ENCODE peak calls at places on chromosomes 7 and 10, in nine cellular contexts. One of them, this sample, is unnamed.

GRCh38 chr10:45627412-45628048 is 45.0 kb downstream of the ZFAND4 start:
- DNase-seq in endodermal cell: no peak
- DNase-seq in Peyer's patch: no peak
- DNase-seq in dorsolateral prefrontal cortex: no peak
- DNase-seq in SJSA1: no peak
- DNase-seq in CD4-positive, alpha-beta T cell: no peak
- DNase-seq in GM23338: no peak
- DNase-seq in IMR-90: no peak
- DNase-seq in tibial artery: no peak
- DNase-seq in this sample: no peak

GRCh38 chr10:95375418-95375817 is 84.6 kb upstream of the PDLIM1 start:
- DNase-seq in endodermal cell: no peak
- DNase-seq in Peyer's patch: no peak
- DNase-seq in dorsolateral prefrontal cortex: no peak
- DNase-seq in SJSA1: no peak
- DNase-seq in CD4-positive, alpha-beta T cell: no peak
- DNase-seq in GM23338: no peak
- DNase-seq in IMR-90: no peak
- DNase-seq in tibial artery: no peak
- DNase-seq in this sample: no peak

GRCh38 chr10:118116555-118117311 is 70.0 kb upstream of the RAB11FIP2 start:
- DNase-seq in endodermal cell: no peak
- DNase-seq in Peyer's patch: no peak
- DNase-seq in dorsolateral prefrontal cortex: no peak
- DNase-seq in SJSA1: no peak
- DNase-seq in CD4-positive, alpha-beta T cell: no peak
- DNase-seq in GM23338: no peak
- DNase-seq in IMR-90: no peak
- DNase-seq in tibial artery: no peak
- DNase-seq in this sample: no peak

GRCh38 chr7:94656658-94656924 is 658 bp upstream of the SGCE start:
- DNase-seq in endodermal cell: no peak
- DNase-seq in Peyer's patch: no peak
- DNase-seq in dorsolateral prefrontal cortex: no peak
- DNase-seq in SJSA1: no peak
- DNase-seq in CD4-positive, alpha-beta T cell: no peak
- DNase-seq in GM23338: no peak
- DNase-seq in IMR-90: no peak
- DNase-seq in tibial artery: no peak
- DNase-seq in this sample: no peak

GRCh38 chr7:80207501-80207900 is 72.9 kb downstream of the GNAI1 start:
- DNase-seq in endodermal cell: no peak
- DNase-seq in Peyer's patch: no peak
- DNase-seq in dorsolateral prefrontal cortex: no peak
- DNase-seq in SJSA1: no peak
- DNase-seq in CD4-positive, alpha-beta T cell: no peak
- DNase-seq in GM23338: no peak
- DNase-seq in IMR-90: no peak
- DNase-seq in tibial artery: no peak
- DNase-seq in this sample: no peak

GRCh38 chr7:43565786-43566185 is 17.1 kb upstream of the STK17A start:
- DNase-seq in endodermal cell: no peak
- DNase-seq in Peyer's patch: no peak
- DNase-seq in dorsolateral prefrontal cortex: no peak
- DNase-seq in SJSA1: peak
- DNase-seq in CD4-positive, alpha-beta T cell: no peak
- DNase-seq in GM23338: no peak
- DNase-seq in IMR-90: peak
- DNase-seq in tibial artery: no peak
- DNase-seq in this sample: no peak

GRCh38 chr7:95545007-95545615 is 51.2 kb downstream of the PDK4 start:
- DNase-seq in endodermal cell: peak
- DNase-seq in Peyer's patch: no peak
- DNase-seq in dorsolateral prefrontal cortex: no peak
- DNase-seq in SJSA1: no peak
- DNase-seq in CD4-positive, alpha-beta T cell: no peak
- DNase-seq in GM23338: peak
- DNase-seq in IMR-90: peak
- DNase-seq in tibial artery: peak
- DNase-seq in this sample: no peak

GRCh38 chr10:21315321-21316220 is 209.9 kb downstream of the SKIDA1 start:
- DNase-seq in endodermal cell: peak
- DNase-seq in Peyer's patch: peak
- DNase-seq in dorsolateral prefrontal cortex: no peak
- DNase-seq in SJSA1: peak
- DNase-seq in CD4-positive, alpha-beta T cell: no peak
- DNase-seq in GM23338: peak
- DNase-seq in IMR-90: peak
- DNase-seq in tibial artery: peak
- DNase-seq in this sample: peak

GRCh38 chr10:100751211-100751933 is 6.0 kb downstream of the PAX2 start:
- DNase-seq in endodermal cell: no peak
- DNase-seq in Peyer's patch: no peak
- DNase-seq in dorsolateral prefrontal cortex: no peak
- DNase-seq in SJSA1: no peak
- DNase-seq in CD4-positive, alpha-beta T cell: no peak
- DNase-seq in GM23338: no peak
- DNase-seq in IMR-90: no peak
- DNase-seq in tibial artery: no peak
- DNase-seq in this sample: no peak

GRCh38 chr7:137681657-137682562 is 164.9 kb downstream of the DGKI start:
- DNase-seq in endodermal cell: no peak
- DNase-seq in Peyer's patch: no peak
- DNase-seq in dorsolateral prefrontal cortex: no peak
- DNase-seq in SJSA1: no peak
- DNase-seq in CD4-positive, alpha-beta T cell: no peak
- DNase-seq in GM23338: no peak
- DNase-seq in IMR-90: peak
- DNase-seq in tibial artery: no peak
- DNase-seq in this sample: no peak

GRCh38 chr10:90168244-90168643 is 466.9 kb downstream of the KIF20B start:
- DNase-seq in endodermal cell: no peak
- DNase-seq in Peyer's patch: no peak
- DNase-seq in dorsolateral prefrontal cortex: no peak
- DNase-seq in SJSA1: no peak
- DNase-seq in CD4-positive, alpha-beta T cell: no peak
- DNase-seq in GM23338: no peak
- DNase-seq in IMR-90: no peak
- DNase-seq in tibial artery: no peak
- DNase-seq in this sample: no peak

GRCh38 chr10:102410427-102411073 is 8.0 kb downstream of the PSD start:
- DNase-seq in endodermal cell: peak
- DNase-seq in Peyer's patch: no peak
- DNase-seq in dorsolateral prefrontal cortex: peak
- DNase-seq in SJSA1: peak
- DNase-seq in CD4-positive, alpha-beta T cell: peak
- DNase-seq in GM23338: peak
- DNase-seq in IMR-90: no peak
- DNase-seq in tibial artery: no peak
- DNase-seq in this sample: no peak

GRCh38 chr10:132632851-132633684 is 95.5 kb downstream of the INPP5A start:
- DNase-seq in endodermal cell: no peak
- DNase-seq in Peyer's patch: no peak
- DNase-seq in dorsolateral prefrontal cortex: no peak
- DNase-seq in SJSA1: no peak
- DNase-seq in CD4-positive, alpha-beta T cell: no peak
- DNase-seq in GM23338: no peak
- DNase-seq in IMR-90: peak
- DNase-seq in tibial artery: peak
- DNase-seq in this sample: no peak

GRCh38 chr7:87599336-87599735 is 1.3 kb downstream of the ABCB1 start:
- DNase-seq in endodermal cell: no peak
- DNase-seq in Peyer's patch: peak
- DNase-seq in dorsolateral prefrontal cortex: no peak
- DNase-seq in SJSA1: no peak
- DNase-seq in CD4-positive, alpha-beta T cell: peak
- DNase-seq in GM23338: no peak
- DNase-seq in IMR-90: no peak
- DNase-seq in tibial artery: no peak
- DNase-seq in this sample: no peak

GRCh38 chr10:118669020-118669766 is 73.7 kb upstream of the PRLHR start:
- DNase-seq in endodermal cell: no peak
- DNase-seq in Peyer's patch: no peak
- DNase-seq in dorsolateral prefrontal cortex: peak
- DNase-seq in SJSA1: no peak
- DNase-seq in CD4-positive, alpha-beta T cell: no peak
- DNase-seq in GM23338: no peak
- DNase-seq in IMR-90: peak
- DNase-seq in tibial artery: no peak
- DNase-seq in this sample: no peak

GRCh38 chr10:96416643-96417042 is 57.8 kb upstream of the OPALIN start:
- DNase-seq in endodermal cell: no peak
- DNase-seq in Peyer's patch: no peak
- DNase-seq in dorsolateral prefrontal cortex: no peak
- DNase-seq in SJSA1: no peak
- DNase-seq in CD4-positive, alpha-beta T cell: no peak
- DNase-seq in GM23338: no peak
- DNase-seq in IMR-90: no peak
- DNase-seq in tibial artery: no peak
- DNase-seq in this sample: no peak

GRCh38 chr7:45007106-45007505 is 7.1 kb downstream of the CCM2 start:
- DNase-seq in endodermal cell: no peak
- DNase-seq in Peyer's patch: no peak
- DNase-seq in dorsolateral prefrontal cortex: peak
- DNase-seq in SJSA1: no peak
- DNase-seq in CD4-positive, alpha-beta T cell: no peak
- DNase-seq in GM23338: no peak
- DNase-seq in IMR-90: no peak
- DNase-seq in tibial artery: peak
- DNase-seq in this sample: no peak

GRCh38 chr10:82394122-82394521 is 519.1 kb downstream of the NRG3 start:
- DNase-seq in endodermal cell: no peak
- DNase-seq in Peyer's patch: no peak
- DNase-seq in dorsolateral prefrontal cortex: peak
- DNase-seq in SJSA1: no peak
- DNase-seq in CD4-positive, alpha-beta T cell: no peak
- DNase-seq in GM23338: no peak
- DNase-seq in IMR-90: no peak
- DNase-seq in tibial artery: no peak
- DNase-seq in this sample: no peak

GRCh38 chr7:64849924-64850499 is 53.1 kb upstream of the ZNF273 start:
- DNase-seq in endodermal cell: no peak
- DNase-seq in Peyer's patch: no peak
- DNase-seq in dorsolateral prefrontal cortex: no peak
- DNase-seq in SJSA1: no peak
- DNase-seq in CD4-positive, alpha-beta T cell: no peak
- DNase-seq in GM23338: no peak
- DNase-seq in IMR-90: no peak
- DNase-seq in tibial artery: no peak
- DNase-seq in this sample: no peak

GRCh38 chr7:28315565-28316420 is 96.5 kb upstream of the CREB5 start:
- DNase-seq in endodermal cell: no peak
- DNase-seq in Peyer's patch: no peak
- DNase-seq in dorsolateral prefrontal cortex: no peak
- DNase-seq in SJSA1: no peak
- DNase-seq in CD4-positive, alpha-beta T cell: no peak
- DNase-seq in GM23338: no peak
- DNase-seq in IMR-90: peak
- DNase-seq in tibial artery: no peak
- DNase-seq in this sample: no peak

GRCh38 chr10:30098624-30099023 is 39.2 kb upstream of the JCAD start:
- DNase-seq in endodermal cell: no peak
- DNase-seq in Peyer's patch: no peak
- DNase-seq in dorsolateral prefrontal cortex: no peak
- DNase-seq in SJSA1: no peak
- DNase-seq in CD4-positive, alpha-beta T cell: no peak
- DNase-seq in GM23338: no peak
- DNase-seq in IMR-90: peak
- DNase-seq in tibial artery: no peak
- DNase-seq in this sample: no peak

GRCh38 chr10:127013251-127013656 is 108.0 kb downstream of the DOCK1 start:
- DNase-seq in endodermal cell: no peak
- DNase-seq in Peyer's patch: no peak
- DNase-seq in dorsolateral prefrontal cortex: no peak
- DNase-seq in SJSA1: no peak
- DNase-seq in CD4-positive, alpha-beta T cell: no peak
- DNase-seq in GM23338: no peak
- DNase-seq in IMR-90: no peak
- DNase-seq in tibial artery: no peak
- DNase-seq in this sample: no peak
- H3K27ac ChIP-seq in endodermal cell: no peak
- H3K27ac ChIP-seq in Peyer's patch: peak
- H3K27ac ChIP-seq in dorsolateral prefrontal cortex: no peak
- H3K27ac ChIP-seq in SJSA1: no peak
- H3K27ac ChIP-seq in CD4-positive, alpha-beta T cell: no peak
- H3K27ac ChIP-seq in GM23338: no peak
- H3K27ac ChIP-seq in IMR-90: no peak
- H3K27ac ChIP-seq in tibial artery: no peak
- H3K27ac ChIP-seq in this sample: no peak

GRCh38 chr7:106344206-106344605 is 59.4 kb upstream of the NAMPT start:
- DNase-seq in endodermal cell: no peak
- DNase-seq in Peyer's patch: no peak
- DNase-seq in dorsolateral prefrontal cortex: no peak
- DNase-seq in SJSA1: no peak
- DNase-seq in CD4-positive, alpha-beta T cell: no peak
- DNase-seq in GM23338: no peak
- DNase-seq in IMR-90: no peak
- DNase-seq in tibial artery: no peak
- DNase-seq in this sample: no peak
- H3K27ac ChIP-seq in endodermal cell: no peak
- H3K27ac ChIP-seq in Peyer's patch: no peak
- H3K27ac ChIP-seq in dorsolateral prefrontal cortex: no peak
- H3K27ac ChIP-seq in SJSA1: peak
- H3K27ac ChIP-seq in CD4-positive, alpha-beta T cell: no peak
- H3K27ac ChIP-seq in GM23338: no peak
- H3K27ac ChIP-seq in IMR-90: no peak
- H3K27ac ChIP-seq in tibial artery: no peak
- H3K27ac ChIP-seq in this sample: peak

DNA sequence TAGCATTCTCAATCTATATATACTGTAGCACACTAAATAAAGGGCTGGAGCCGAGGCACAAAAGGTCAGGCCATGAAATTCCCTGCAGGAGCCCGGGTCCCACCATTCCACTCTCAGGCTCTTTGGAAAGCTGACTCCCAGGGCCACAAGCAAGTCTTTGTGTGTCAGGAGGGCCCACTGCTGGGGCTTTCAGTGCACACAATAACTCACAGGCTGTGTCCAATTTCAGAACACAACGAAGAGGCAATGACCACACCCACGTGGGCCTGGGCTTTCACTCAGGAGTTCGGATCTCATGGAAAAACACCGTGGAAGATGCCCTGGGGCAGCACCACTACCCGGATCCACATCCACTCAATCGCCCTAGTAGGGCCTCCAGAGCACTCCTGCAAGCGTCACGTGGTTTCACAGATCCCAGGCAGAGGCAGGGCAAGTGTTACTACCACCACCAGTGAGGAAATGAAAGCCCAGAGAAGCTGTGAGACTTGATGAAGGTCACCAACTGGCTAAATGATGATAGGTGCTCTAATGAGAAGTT is 60.3 kb downstream of the COBL start:
- DNase-seq in endodermal cell: peak
- DNase-seq in Peyer's patch: no peak
- DNase-seq in dorsolateral prefrontal cortex: peak
- DNase-seq in SJSA1: no peak
- DNase-seq in CD4-positive, alpha-beta T cell: no peak
- DNase-seq in GM23338: no peak
- DNase-seq in IMR-90: no peak
- DNase-seq in tibial artery: no peak
- DNase-seq in this sample: no peak
- H3K27ac ChIP-seq in endodermal cell: peak
- H3K27ac ChIP-seq in Peyer's patch: peak
- H3K27ac ChIP-seq in dorsolateral prefrontal cortex: peak
- H3K27ac ChIP-seq in SJSA1: no peak
- H3K27ac ChIP-seq in CD4-positive, alpha-beta T cell: no peak
- H3K27ac ChIP-seq in GM23338: peak
- H3K27ac ChIP-seq in IMR-90: no peak
- H3K27ac ChIP-seq in tibial artery: no peak
- H3K27ac ChIP-seq in this sample: no peak

GRCh38 chr10:71774916-71775702 is 1.8 kb upstream of the VSIR start:
- DNase-seq in endodermal cell: no peak
- DNase-seq in Peyer's patch: peak
- DNase-seq in dorsolateral prefrontal cortex: no peak
- DNase-seq in SJSA1: no peak
- DNase-seq in CD4-positive, alpha-beta T cell: no peak
- DNase-seq in GM23338: no peak
- DNase-seq in IMR-90: no peak
- DNase-seq in tibial artery: no peak
- DNase-seq in this sample: no peak
- H3K27ac ChIP-seq in endodermal cell: no peak
- H3K27ac ChIP-seq in Peyer's patch: no peak
- H3K27ac ChIP-seq in dorsolateral prefrontal cortex: peak
- H3K27ac ChIP-seq in SJSA1: no peak
- H3K27ac ChIP-seq in CD4-positive, alpha-beta T cell: no peak
- H3K27ac ChIP-seq in GM23338: no peak
- H3K27ac ChIP-seq in IMR-90: no peak
- H3K27ac ChIP-seq in tibial artery: no peak
- H3K27ac ChIP-seq in this sample: no peak

This sample was measured in coronary artery.